ENCODE peak calls at places on chromosomes 3 and 15, in ten cellular contexts. V is PC-3; Z is ELR; Q is A549; P is activated T-helper 1 cell treated with anti-CD3 and anti-CD28 coated beads, Interleukin-12 subunit alpha, Interleukin-12 subunit beta, Interleukin-2, Interleukin-4 antibody, amounts not matched to agents 30 ng/mL and 10 ng/mL and 1 ng/mL, durations not matched to agents 14 hours and 24 hours and 36 hours; T is T-cell; N is OCI-LY7; L is AG04450; J is EH; C is Right ventricle myocardium superior. G is an unnamed sample.

GRCh38 chr15:31299588-31300207 is 26.9 kb upstream of the KLF13 start:
- DNase-seq in V (no peak), L (no peak), C (no peak), P (no peak), T (no peak), N (no peak), J (no peak), Z (peak), Q (no peak), G (no peak)

GRCh38 chr3:64449026-64449425 is 223.8 kb upstream of the PRICKLE2 start:
- DNase-seq in Q (no peak), Z (no peak), J (no peak), P (no peak), C (no peak), V (no peak), N (no peak), L (no peak), T (no peak), G (no peak)

GRCh38 chr3:10555263-10555662 is 49.9 kb upstream of the ATP2B2 start:
- DNase-seq in V (no peak), C (no peak), Z (no peak), N (no peak), T (no peak), L (no peak), Q (no peak), J (no peak), P (no peak), G (no peak)

GRCh38 chr3:51686512-51687215 is 15.6 kb downstream of the TEX264 start:
- DNase-seq in N (peak), Z (peak), J (peak), Q (no peak), P (peak), L (no peak), T (peak), C (peak), V (peak), G (no peak)

GRCh38 chr3:50155891-50156290 is 767 bp downstream of the SEMA3F start:
- DNase-seq in J (no peak), Z (no peak), C (no peak), N (no peak), L (no peak), T (no peak), P (no peak), V (no peak), Q (no peak), G (no peak)

GRCh38 chr3:31579828-31580227 is 47.1 kb downstream of the STT3B start:
- DNase-seq in L (no peak), N (no peak), Q (no peak), J (no peak), P (no peak), C (no peak), V (no peak), Z (no peak), T (no peak), G (no peak)

GRCh38 chr3:122395582-122395981 is 11.6 kb downstream of the FAM162A start:
- DNase-seq in L (no peak), Z (no peak), C (no peak), P (no peak), V (no peak), T (no peak), Q (no peak), N (no peak), J (peak), G (no peak)

GRCh38 chr3:172312006-172312405 is 136.2 kb downstream of the GHSR start:
- DNase-seq in L (no peak), T (no peak), P (no peak), Z (no peak), Q (no peak), C (no peak), J (no peak), V (no peak), N (no peak), G (no peak)

GRCh38 chr15:58549013-58549779 is 117.4 kb downstream of the LIPC start:
- DNase-seq in P (no peak), L (peak), C (no peak), Q (no peak), N (no peak), J (peak), T (no peak), Z (no peak), V (no peak), G (no peak)

GRCh38 chr3:185423178-185423577 is 60.2 kb downstream of the MAP3K13 start:
- DNase-seq in Z (peak), N (peak), L (no peak), J (peak), C (no peak), V (peak), Q (peak), P (no peak), T (no peak), G (no peak)

GRCh38 chr3:146274833-146275232 is 23.9 kb upstream of the PLSCR4 start:
- DNase-seq in V (no peak), J (peak), T (no peak), P (no peak), Z (peak), C (no peak), L (peak), N (no peak), Q (no peak), G (no peak)

GRCh38 chr3:43041517-43041916 is 62.4 kb downstream of the GASK1A start:
- DNase-seq in T (no peak), Q (no peak), Z (no peak), L (no peak), P (no peak), J (no peak), C (no peak), V (no peak), N (no peak), G (no peak)

GRCh38 chr3:161559177-161559998 is 62.8 kb downstream of the OTOL1 start:
- DNase-seq in P (no peak), N (peak), V (peak), T (no peak), Z (peak), C (no peak), Q (peak), J (peak), L (no peak), G (no peak)

GRCh38 chr3:16849240-16849639 is 35.5 kb upstream of the PLCL2 start:
- DNase-seq in C (peak), N (peak), L (no peak), T (peak), V (no peak), J (no peak), P (peak), Z (no peak), Q (no peak), G (no peak)

GRCh38 chr15:38886315-38887163 is 321.9 kb upstream of the RASGRP1 start:
- DNase-seq in Q (peak), J (peak), L (peak), T (no peak), P (no peak), Z (peak), N (no peak), V (peak), C (no peak), G (no peak)

GRCh38 chr3:98690876-98691275 is 72.3 kb upstream of the ST3GAL6 start:
- DNase-seq in L (no peak), C (no peak), V (peak), Q (no peak), J (no peak), T (no peak), N (no peak), Z (peak), P (no peak), G (no peak)

GRCh38 chr3:187836848-187837770 is 91.8 kb upstream of the BCL6 start:
- DNase-seq in C (no peak), L (no peak), V (no peak), Z (no peak), P (no peak), T (no peak), N (no peak), Q (no peak), J (peak), G (no peak)

GRCh38 chr15:88701561-88702095 is 62.8 kb downstream of the ISG20 start:
- DNase-seq in C (no peak), P (no peak), L (no peak), J (no peak), Z (peak), T (no peak), N (peak), V (peak), Q (peak), G (no peak)

GRCh38 chr15:26866298-26867198 is at the start of gene GABRA5:
- DNase-seq in Q (peak), V (peak), T (no peak), L (no peak), C (no peak), P (no peak), N (no peak), Z (no peak), J (peak), G (no peak)

GRCh38 chr3:142226474-142226873 is 1.1 kb upstream of the GK5 start:
- DNase-seq in P (no peak), N (no peak), C (no peak), Q (peak), T (no peak), L (no peak), V (no peak), Z (peak), J (no peak), G (no peak)

GRCh38 chr3:171374661-171375285 is 85.4 kb downstream of the TNIK start:
- DNase-seq in Q (no peak), J (peak), T (no peak), C (no peak), V (peak), L (no peak), P (no peak), N (no peak), Z (peak), G (no peak)

GRCh38 chr3:10653866-10654611 is 148.7 kb upstream of the ATP2B2 start:
- DNase-seq in C (no peak), T (no peak), Q (no peak), P (no peak), V (no peak), N (no peak), J (no peak), Z (no peak), L (no peak), G (no peak)

GRCh38 chr15:20344601-20345400 is 196.8 kb downstream of the GOLGA6L6 start:
- DNase-seq in J (no peak), Q (no peak), P (no peak), V (no peak), C (peak), T (no peak), L (no peak), Z (no peak), N (no peak), G (no peak)